ENCODE peak calls at places on chromosome 15, in five cellular contexts. One of them, this sample, is unnamed.

GRCh38 chr15:64693134-64693533 is 82.3 kb downstream of the RBPMS2 start:
- DNase-seq in endodermal cell: no peak
- DNase-seq in heart left ventricle: no peak
- DNase-seq in B cell: no peak
- DNase-seq in GM23338: no peak
- DNase-seq in this sample: no peak

GRCh38 chr15:90666135-90666909 is 50.8 kb upstream of the BLM start:
- DNase-seq in endodermal cell: no peak
- DNase-seq in GM23338: no peak
- DNase-seq in heart left ventricle: no peak
- DNase-seq in B cell: no peak
- DNase-seq in this sample: no peak

GRCh38 chr15:90939756-90940155 is 4.7 kb downstream of the UNC45A start:
- DNase-seq in endodermal cell: no peak
- DNase-seq in GM23338: no peak
- DNase-seq in B cell: no peak
- DNase-seq in heart left ventricle: no peak
- DNase-seq in this sample: no peak

GRCh38 chr15:90213123-90213817 is 12.1 kb downstream of the SEMA4B start:
- DNase-seq in heart left ventricle: peak
- DNase-seq in endodermal cell: no peak
- DNase-seq in GM23338: no peak
- DNase-seq in B cell: no peak
- DNase-seq in this sample: no peak

GRCh38 chr15:68032672-68033071 is 21.4 kb upstream of the PIAS1 start:
- DNase-seq in endodermal cell: no peak
- DNase-seq in GM23338: peak
- DNase-seq in B cell: no peak
- DNase-seq in heart left ventricle: no peak
- DNase-seq in this sample: peak

GRCh38 chr15:65870889-65871533 is 1.7 kb downstream of the RAB11A start:
- DNase-seq in GM23338: peak
- DNase-seq in endodermal cell: no peak
- DNase-seq in heart left ventricle: no peak
- DNase-seq in B cell: no peak
- DNase-seq in this sample: peak

GRCh38 chr15:70526221-70526973 is 237.0 kb downstream of the UACA start:
- DNase-seq in B cell: peak
- DNase-seq in heart left ventricle: no peak
- DNase-seq in GM23338: no peak
- DNase-seq in endodermal cell: peak
- DNase-seq in this sample: peak

GRCh38 chr15:35455201-35455600 is 90.8 kb downstream of the DPH6 start:
- DNase-seq in endodermal cell: no peak
- DNase-seq in B cell: no peak
- DNase-seq in GM23338: no peak
- DNase-seq in heart left ventricle: no peak
- DNase-seq in this sample: no peak

GRCh38 chr15:68598171-68599152 is 19.7 kb downstream of the CORO2B start:
- DNase-seq in B cell: no peak
- DNase-seq in GM23338: no peak
- DNase-seq in endodermal cell: no peak
- DNase-seq in heart left ventricle: no peak
- DNase-seq in this sample: no peak

GRCh38 chr15:56759450-56759845 is 26.1 kb upstream of the ZNF280D start:
- DNase-seq in heart left ventricle: peak
- DNase-seq in endodermal cell: no peak
- DNase-seq in B cell: no peak
- DNase-seq in GM23338: no peak
- DNase-seq in this sample: no peak

GRCh38 chr15:31264534-31265089 is 62.0 kb upstream of the KLF13 start:
- DNase-seq in GM23338: no peak
- DNase-seq in B cell: no peak
- DNase-seq in heart left ventricle: no peak
- DNase-seq in endodermal cell: peak
- DNase-seq in this sample: peak

GRCh38 chr15:64137226-64137833 is 14.2 kb upstream of the SNX22 start:
- DNase-seq in B cell: peak
- DNase-seq in endodermal cell: peak
- DNase-seq in GM23338: peak
- DNase-seq in heart left ventricle: no peak
- DNase-seq in this sample: no peak

GRCh38 chr15:56919708-56920637 is 1.5 kb downstream of the TCF12 start:
- DNase-seq in heart left ventricle: no peak
- DNase-seq in B cell: no peak
- DNase-seq in GM23338: peak
- DNase-seq in endodermal cell: peak
- DNase-seq in this sample: peak

GRCh38 chr15:63402498-63403253 is 21.0 kb upstream of the CA12 start:
- DNase-seq in endodermal cell: no peak
- DNase-seq in GM23338: peak
- DNase-seq in heart left ventricle: no peak
- DNase-seq in B cell: peak
- DNase-seq in this sample: peak

GRCh38 chr15:68791431-68792283 is 29.0 kb downstream of the ANP32A start:
- DNase-seq in endodermal cell: peak
- DNase-seq in heart left ventricle: no peak
- DNase-seq in GM23338: peak
- DNase-seq in B cell: peak
- DNase-seq in this sample: peak

GRCh38 chr15:68275165-68275746 is 2.3 kb upstream of the FEM1B start:
- DNase-seq in GM23338: no peak
- DNase-seq in endodermal cell: no peak
- DNase-seq in heart left ventricle: no peak
- DNase-seq in B cell: no peak
- DNase-seq in this sample: no peak

GRCh38 chr15:39482467-39482866 is 98.4 kb upstream of the THBS1 start:
- DNase-seq in B cell: no peak
- DNase-seq in heart left ventricle: no peak
- DNase-seq in endodermal cell: no peak
- DNase-seq in GM23338: no peak
- DNase-seq in this sample: no peak

GRCh38 chr15:62444104-62445027 is 279.3 kb upstream of the C2CD4B start:
- DNase-seq in GM23338: no peak
- DNase-seq in heart left ventricle: no peak
- DNase-seq in endodermal cell: no peak
- DNase-seq in B cell: no peak
- DNase-seq in this sample: no peak

GRCh38 chr15:72339777-72340177 is 19.8 kb upstream of the CELF6 start:
- DNase-seq in B cell: no peak
- DNase-seq in endodermal cell: no peak
- DNase-seq in heart left ventricle: no peak
- DNase-seq in GM23338: no peak
- DNase-seq in this sample: no peak

GRCh38 chr15:31325432-31325975 is 1.1 kb upstream of the KLF13 start:
- DNase-seq in heart left ventricle: peak
- DNase-seq in endodermal cell: peak
- DNase-seq in B cell: peak
- DNase-seq in GM23338: peak
- DNase-seq in this sample: peak

GRCh38 chr15:59438891-59439290 is 905 bp downstream of the FAM81A start:
- DNase-seq in heart left ventricle: no peak
- DNase-seq in GM23338: no peak
- DNase-seq in B cell: no peak
- DNase-seq in endodermal cell: no peak
- DNase-seq in this sample: no peak

GRCh38 chr15:78102211-78102610 is 9.8 kb downstream of the SH2D7 start:
- DNase-seq in B cell: no peak
- DNase-seq in heart left ventricle: no peak
- DNase-seq in endodermal cell: no peak
- DNase-seq in GM23338: no peak
- DNase-seq in this sample: no peak

GRCh38 chr15:35533130-35534110 is 12.5 kb downstream of the DPH6 start:
- DNase-seq in heart left ventricle: no peak
- DNase-seq in endodermal cell: no peak
- DNase-seq in GM23338: no peak
- DNase-seq in B cell: no peak
- DNase-seq in this sample: no peak

GRCh38 chr15:25171111-25171811 is 216.5 kb downstream of the SNRPN start:
- DNase-seq in GM23338: no peak
- DNase-seq in B cell: no peak
- DNase-seq in heart left ventricle: no peak
- DNase-seq in endodermal cell: peak
- DNase-seq in this sample: no peak

GRCh38 chr15:93141373-93141790 is 52.4 kb upstream of the RGMA start:
- DNase-seq in GM23338: no peak
- DNase-seq in endodermal cell: no peak
- DNase-seq in heart left ventricle: no peak
- DNase-seq in B cell: no peak
- DNase-seq in this sample: peak

GRCh38 chr15:43873651-43874050 is 46.8 kb downstream of the WDR76 start:
- DNase-seq in endodermal cell: no peak
- DNase-seq in GM23338: peak
- DNase-seq in B cell: no peak
- DNase-seq in heart left ventricle: no peak
- DNase-seq in this sample: no peak

GRCh38 chr15:43871835-43872234 is 45.0 kb downstream of the WDR76 start:
- DNase-seq in endodermal cell: no peak
- DNase-seq in heart left ventricle: no peak
- DNase-seq in GM23338: no peak
- DNase-seq in B cell: no peak
- DNase-seq in this sample: no peak

GRCh38 chr15:43868412-43868811 is 41.6 kb downstream of the WDR76 start:
- DNase-seq in GM23338: no peak
- DNase-seq in endodermal cell: no peak
- DNase-seq in heart left ventricle: no peak
- DNase-seq in B cell: no peak
- DNase-seq in this sample: no peak

GRCh38 chr15:43876872-43877271 is 50.1 kb downstream of the WDR76 start:
- DNase-seq in endodermal cell: no peak
- DNase-seq in GM23338: no peak
- DNase-seq in B cell: no peak
- DNase-seq in heart left ventricle: no peak
- DNase-seq in this sample: no peak

GRCh38 chr15:43872416-43873020 is 45.7 kb downstream of the WDR76 start:
- DNase-seq in GM23338: peak
- DNase-seq in heart left ventricle: no peak
- DNase-seq in endodermal cell: peak
- DNase-seq in B cell: peak
- DNase-seq in this sample: peak
- TF ChIP-seq CTCF in GM23338: peak
- TF ChIP-seq CTCF in heart left ventricle: peak
- TF ChIP-seq CTCF in endodermal cell: peak
- TF ChIP-seq CTCF in B cell: peak
- TF ChIP-seq CTCF in this sample: peak

DNA sequence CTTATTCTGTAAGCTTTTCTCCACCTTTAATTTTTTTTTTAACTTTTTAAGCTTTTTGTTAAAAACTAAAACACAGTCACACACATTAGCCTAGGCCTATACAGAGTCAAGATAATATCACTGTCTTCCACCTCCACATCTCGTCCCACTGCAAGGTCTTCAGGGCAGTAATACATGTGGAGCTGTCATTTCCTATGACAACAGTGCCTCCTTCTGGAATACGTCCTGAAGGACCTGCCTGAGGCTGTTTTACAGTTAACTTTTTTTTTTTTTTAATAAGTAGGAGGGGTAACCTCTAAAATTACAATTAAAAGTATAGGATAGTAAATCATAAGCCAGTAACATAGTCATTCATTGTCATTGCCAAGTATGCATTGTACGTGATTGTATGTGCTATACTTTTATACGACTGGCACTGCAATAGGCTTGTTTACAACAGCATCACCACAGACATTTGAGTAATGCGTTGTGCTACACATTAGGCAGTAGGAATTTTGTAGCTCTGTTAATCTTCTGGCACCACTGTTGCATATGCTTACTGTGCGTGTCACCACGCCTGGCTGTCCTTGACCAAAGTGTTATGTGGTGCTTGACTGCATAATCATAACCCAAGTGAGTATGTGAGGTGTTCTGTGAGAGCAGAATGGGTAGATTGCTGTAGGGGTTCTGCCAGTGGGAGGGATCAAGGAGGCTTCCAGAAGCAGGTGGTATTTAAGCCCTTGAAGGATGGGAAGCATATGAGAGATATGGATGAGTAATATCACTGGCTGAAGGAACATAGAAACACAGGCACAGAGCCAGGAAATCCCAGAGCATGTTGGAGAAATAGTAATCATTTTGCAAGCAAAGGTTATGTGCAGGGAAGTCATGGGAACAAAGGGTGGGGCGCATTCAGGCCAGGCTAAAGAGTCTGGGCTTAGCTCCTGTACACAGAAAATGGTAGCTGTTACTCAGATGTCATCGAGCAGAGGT is 18.3 kb downstream of the FBXO22 start:
- DNase-seq in B cell: peak
- DNase-seq in GM23338: peak
- DNase-seq in endodermal cell: peak
- DNase-seq in heart left ventricle: no peak
- DNase-seq in this sample: no peak
- TF ChIP-seq CTCF in B cell: no peak
- TF ChIP-seq CTCF in GM23338: peak
- TF ChIP-seq CTCF in endodermal cell: peak
- TF ChIP-seq CTCF in heart left ventricle: peak
- TF ChIP-seq CTCF in this sample: peak

GRCh38 chr15:74336061-74337005 is 31.1 kb downstream of the CYP11A1 start:
- DNase-seq in heart left ventricle: no peak
- DNase-seq in endodermal cell: no peak
- DNase-seq in B cell: no peak
- DNase-seq in GM23338: no peak
- DNase-seq in this sample: no peak
- TF ChIP-seq CTCF in heart left ventricle: no peak
- TF ChIP-seq CTCF in endodermal cell: peak
- TF ChIP-seq CTCF in B cell: no peak
- TF ChIP-seq CTCF in GM23338: no peak
- TF ChIP-seq CTCF in this sample: no peak

GRCh38 chr15:89105147-89105546 is 16.9 kb downstream of the ABHD2 start:
- DNase-seq in heart left ventricle: no peak
- DNase-seq in B cell: no peak
- DNase-seq in endodermal cell: no peak
- DNase-seq in GM23338: no peak
- DNase-seq in this sample: no peak

GRCh38 chr15:89101302-89102191 is 13.3 kb downstream of the ABHD2 start:
- DNase-seq in B cell: no peak
- DNase-seq in GM23338: no peak
- DNase-seq in heart left ventricle: peak
- DNase-seq in endodermal cell: no peak
- DNase-seq in this sample: peak

GRCh38 chr15:89103481-89104171 is 15.4 kb downstream of the ABHD2 start:
- DNase-seq in heart left ventricle: no peak
- DNase-seq in GM23338: no peak
- DNase-seq in endodermal cell: no peak
- DNase-seq in B cell: no peak
- DNase-seq in this sample: no peak

GRCh38 chr15:89106200-89106599 is 17.9 kb downstream of the ABHD2 start:
- DNase-seq in B cell: no peak
- DNase-seq in heart left ventricle: no peak
- DNase-seq in GM23338: no peak
- DNase-seq in endodermal cell: no peak
- DNase-seq in this sample: no peak

DNA sequence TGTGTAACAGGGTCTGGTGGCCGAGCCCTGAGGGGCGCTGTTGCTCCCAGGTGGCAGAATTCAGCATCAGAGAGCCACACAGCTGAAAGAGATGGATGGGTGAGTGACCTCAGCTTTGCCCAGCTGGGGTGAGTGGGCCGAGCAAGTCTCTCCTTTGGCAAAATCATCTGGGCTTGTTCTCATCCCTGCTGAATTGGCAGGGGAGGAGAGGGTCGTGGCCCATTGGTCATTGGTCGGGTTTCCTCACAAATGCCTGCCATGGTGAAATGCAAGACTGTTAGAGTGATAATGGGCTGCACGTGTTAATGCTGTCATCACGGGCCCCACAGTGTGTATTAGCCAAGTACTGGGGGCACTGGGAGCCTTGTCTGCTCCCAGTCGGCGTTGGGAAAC is 15.9 kb downstream of the ABHD2 start:
- DNase-seq in GM23338: no peak
- DNase-seq in B cell: no peak
- DNase-seq in endodermal cell: no peak
- DNase-seq in heart left ventricle: no peak
- DNase-seq in this sample: no peak
- TF ChIP-seq CTCF in GM23338: peak
- TF ChIP-seq CTCF in B cell: no peak
- TF ChIP-seq CTCF in endodermal cell: peak
- TF ChIP-seq CTCF in heart left ventricle: no peak
- TF ChIP-seq CTCF in this sample: no peak

This sample was measured in GM10248.